ENCODE peak calls at places on chromosomes 5 and 9, in five cellular contexts. H is IMR-90, U is brain microvascular endothelial cell, K is A549, E is stomach. L is an unnamed sample.

GRCh38 chr5:135978212-135978631 is 23.4 kb upstream of the LECT2 start:
- DNase-seq in K (no peak), U (no peak), H (no peak), E (no peak), L (no peak)

GRCh38 chr9:32581512-32582143 is 8.7 kb upstream of the NDUFB6 start:
- DNase-seq in U (peak; percentile 59), H (peak; percentile 67), E (no peak), K (peak; percentile 36), L (peak; percentile 29)

GRCh38 chr9:114047717-114048116 is 30.4 kb downstream of the AMBP start:
- DNase-seq in E (peak; percentile 40), U (peak; percentile 11), H (no peak), K (peak; percentile 31), L (no peak)

GRCh38 chr5:154603485-154603884 is 125.5 kb upstream of the HAND1 start:
- DNase-seq in H (no peak), U (no peak), K (no peak), E (no peak), L (no peak)

GRCh38 chr9:119368681-119369581 is at the start of gene BRINP1:
- DNase-seq in U (peak; percentile 1), E (no peak), K (peak; percentile 7), H (no peak), L (no peak)

GRCh38 chr5:149618581-149619248 is 37.4 kb downstream of the ARHGEF37 start:
- DNase-seq in U (peak; percentile 69), H (peak; percentile 72), K (peak; percentile 75), E (no peak), L (peak; percentile 24)

GRCh38 chr9:124010665-124011321 is 775 bp upstream of the LHX2 start:
- DNase-seq in U (no peak), K (peak; percentile 30), E (no peak), H (no peak), L (no peak)

GRCh38 chr5:132768485-132768868 is 8.6 kb downstream of the SEPTIN8 start:
- DNase-seq in U (no peak), K (no peak), H (no peak), E (no peak), L (no peak)

GRCh38 chr9:35658894-35659220 is 765 bp downstream of the CCDC107 start:
- DNase-seq in E (no peak), U (peak; percentile 44), H (peak; percentile 70), K (no peak), L (no peak)

GRCh38 chr5:42315214-42315613 is 108.0 kb upstream of the GHR start:
- DNase-seq in U (no peak), E (no peak), K (no peak), H (no peak), L (no peak)

GRCh38 chr5:9288234-9288633 is 257.6 kb downstream of the SEMA5A start:
- DNase-seq in K (no peak), U (no peak), H (no peak), E (no peak), L (no peak)

GRCh38 chr5:176716320-176716719 is 69.0 kb downstream of the TSPAN17 start:
- DNase-seq in E (no peak), K (no peak), H (peak; percentile 77), U (peak; percentile 69), L (peak; percentile 33)

GRCh38 chr9:123128591-123128990 is 95.1 kb downstream of the GPR21 start:
- DNase-seq in U (no peak), E (no peak), K (no peak), H (no peak), L (no peak)

GRCh38 chr5:56909294-56910122 is at the start of gene SETD9:
- DNase-seq in H (peak; percentile 96), E (peak; percentile 99), K (peak; percentile 87), U (peak; percentile 96), L (peak; percentile 93)

GRCh38 chr5:139178582-139178917 is 19.6 kb downstream of the SIL1 start:
- DNase-seq in U (no peak), E (no peak), K (no peak), H (no peak), L (no peak)

GRCh38 chr5:61551637-61552313 is 219.7 kb downstream of the ZSWIM6 start:
- DNase-seq in E (no peak), U (no peak), K (no peak), H (no peak), L (no peak)

GRCh38 chr5:77230727-77231469 is 20.4 kb downstream of the PDE8B start:
- DNase-seq in U (peak; percentile 36), E (no peak), K (no peak), H (peak; percentile 28), L (no peak)

GRCh38 chr9:29325855-29326254 is 1752.6 kb upstream of the C9orf72 start:
- DNase-seq in H (no peak), U (no peak), E (no peak), K (no peak), L (no peak)

GRCh38 chr5:151014680-151015343 is 5.6 kb upstream of the GPX3 start:
- DNase-seq in H (no peak), U (no peak), K (no peak), E (no peak), L (no peak)

GRCh38 chr9:14096182-14096922 is 217.6 kb downstream of the NFIB start:
- DNase-seq in E (peak; percentile 45), K (peak; percentile 13), U (peak; percentile 90), H (peak; percentile 62), L (no peak)

GRCh38 chr9:133118568-133118967 is 2.5 kb downstream of the RALGDS start:
- DNase-seq in H (no peak), E (no peak), U (no peak), K (no peak), L (no peak)

GRCh38 chr9:93088656-93089015 is 7.4 kb upstream of the CARD19 start:
- DNase-seq in U (no peak), H (no peak), E (no peak), K (no peak), L (no peak)

GRCh38 chr5:10123254-10123989 is 126.3 kb downstream of the ATPSCKMT start:
- DNase-seq in U (no peak), H (no peak), K (no peak), E (no peak), L (no peak)

GRCh38 chr9:109500421-109500974 is 2.4 kb upstream of the PTPN3 start:
- DNase-seq in E (no peak), K (no peak), U (no peak), H (no peak), L (no peak)

GRCh38 chr5:59709833-59710232 is 183.7 kb downstream of the PDE4D start:
- DNase-seq in E (peak; percentile 31), H (peak; percentile 72), K (no peak), U (peak; percentile 90), L (peak; percentile 34)

GRCh38 chr9:135299651-135300345 is 179.8 kb upstream of the PPP1R26 start:
- DNase-seq in U (no peak), E (no peak), H (no peak), K (no peak), L (no peak)

GRCh38 chr5:24832021-24832420 is 187.2 kb upstream of the CDH10 start:
- DNase-seq in U (no peak), E (no peak), H (no peak), K (no peak), L (no peak)

GRCh38 chr9:137054932-137055384 is 1.1 kb upstream of the ENTPD2 start:
- DNase-seq in U (no peak), K (no peak), H (no peak), E (no peak), L (no peak)

GRCh38 chr9:137052293-137052692 is 1.6 kb downstream of the ENTPD2 start:
- DNase-seq in K (no peak), U (no peak), E (no peak), H (no peak), L (no peak)

GRCh38 chr9:137051145-137051724 is 2.6 kb downstream of the ENTPD2 start:
- DNase-seq in E (no peak), K (no peak), U (no peak), H (no peak), L (no peak)

GRCh38 chr9:137053944-137054931 is at the start of gene ENTPD2:
- DNase-seq in E (peak; percentile 85), K (no peak), U (no peak), H (no peak), L (no peak)

GRCh38 chr9:137052998-137053943 is 590 bp downstream of the ENTPD2 start:
- DNase-seq in E (no peak), K (no peak), H (no peak), U (no peak), L (no peak)
- H3K4me3 ChIP-seq in E (peak overlapping the region; percentile 61), K (peak overlapping the region; percentile 59), H (no peak overlapping the region), U (no peak overlapping the region), L (no peak overlapping the region)

GRCh38 chr9:34594177-34594576 is 4.7 kb upstream of the CNTFR start:
- DNase-seq in U (no peak), E (no peak), H (no peak), K (no peak), L (no peak)
- H3K27ac ChIP-seq in U (no peak overlapping the region), E (no peak overlapping the region), H (no peak overlapping the region), K (no peak overlapping the region), L (no peak overlapping the region)

DNA sequence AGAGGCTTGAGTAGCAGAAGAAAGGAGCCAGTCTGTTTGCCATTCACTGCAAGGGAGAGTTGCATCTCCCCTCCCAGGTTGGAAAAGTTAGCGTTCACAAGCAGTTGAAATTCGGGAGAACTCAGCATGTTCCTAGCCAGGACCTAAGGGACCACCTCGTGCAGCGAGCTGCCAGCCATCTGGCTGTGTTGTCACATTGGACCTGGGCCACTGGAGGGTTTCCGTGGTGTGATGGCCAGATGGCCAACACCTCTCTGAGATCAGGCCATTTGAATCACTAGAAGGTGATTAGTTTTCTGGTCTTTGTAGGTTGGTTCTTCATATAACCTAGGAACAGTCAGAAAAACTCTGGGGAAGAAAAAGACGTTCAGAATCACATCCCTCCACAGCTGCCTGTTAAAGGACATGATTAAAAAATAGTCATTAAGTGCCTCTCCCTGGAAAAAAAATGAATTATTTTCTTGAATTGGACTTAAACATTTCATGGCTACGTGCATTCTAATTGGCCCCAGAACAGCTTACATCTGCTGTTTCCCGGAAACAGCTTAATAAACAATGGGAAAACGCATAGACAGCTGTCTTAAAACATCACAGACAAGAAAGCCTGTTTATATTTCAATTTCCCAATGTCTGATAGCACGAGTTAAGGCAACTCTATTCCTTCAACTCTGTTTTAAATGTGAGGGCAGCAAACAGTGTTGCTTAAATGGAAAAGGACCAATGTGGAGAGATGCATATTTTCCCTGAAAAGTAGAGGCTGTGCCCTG is 304.0 kb downstream of the TENT4A start:
- DNase-seq in U (no peak), E (no peak), K (no peak), H (no peak), L (no peak)
- TF ChIP-seq CTCF in U (no peak), E (no peak), K (no peak), H (no peak), L (no peak)

DNA sequence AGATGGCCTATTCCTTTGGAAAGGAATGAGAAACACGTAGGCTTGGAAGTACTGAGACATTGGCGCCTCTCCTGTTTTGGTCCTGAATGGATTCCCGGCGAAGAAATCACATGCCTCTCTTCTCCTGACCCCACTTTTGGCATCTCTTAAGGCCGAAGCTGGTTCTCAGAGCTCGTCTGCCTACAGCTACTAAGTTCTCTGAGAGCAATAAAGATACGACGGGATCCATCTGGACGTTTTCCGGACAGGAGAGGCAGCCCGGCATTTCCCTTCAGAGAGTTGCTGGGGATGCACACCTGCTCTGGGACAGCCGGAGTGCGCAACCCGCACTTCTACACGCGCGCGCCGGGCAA is 336.8 kb upstream of the PUM3 start:
- DNase-seq in H (no peak), K (no peak), U (no peak), E (no peak), L (no peak)
- H3K4me3 ChIP-seq in H (no peak overlapping the region), K (no peak overlapping the region), U (peak overlapping the region; percentile 42), E (peak overlapping the region; percentile 42), L (peak overlapping the region; percentile 38)